ENCODE peak calls at places on chromosome 5, in six cellular contexts. V is NCI-H1436; W is NCI-H187 treated with DMSO at 0.1 percent for 48 hours; U is posterior vena cava; Z is stimulated activated CD8-positive, alpha-beta memory T cell treated with anti-CD3 and anti-CD28 coated beads, Interleukin-15, amount 100 ng/mL, for 48 hours; G is heart right ventricle. I is an unnamed sample.

GRCh38 chr5:79025054-79025465 is 40.0 kb upstream of the ARSB start:
- DNase-seq in Z (peak), G (peak), U (peak), W (no peak), V (peak), I (peak)

GRCh38 chr5:107557051-107557658 is 113.6 kb downstream of the EFNA5 start:
- DNase-seq in G (peak), V (no peak), W (no peak), U (no peak), Z (no peak), I (no peak)

GRCh38 chr5:2137444-2138050 is 254.8 kb upstream of the IRX4 start:
- DNase-seq in V (no peak), U (peak), W (no peak), G (no peak), Z (no peak), I (no peak)

GRCh38 chr5:4020386-4020785 is 424.8 kb downstream of the IRX1 start:
- DNase-seq in U (no peak), W (no peak), G (no peak), Z (no peak), V (no peak), I (no peak)

GRCh38 chr5:123285122-123286011 is 137.8 kb downstream of the CEP120 start:
- DNase-seq in V (no peak), U (no peak), G (no peak), W (no peak), Z (no peak), I (no peak)

GRCh38 chr5:138743506-138743905 is 9.7 kb upstream of the CTNNA1 start:
- DNase-seq in V (no peak), W (no peak), U (no peak), Z (no peak), G (no peak), I (no peak)

GRCh38 chr5:173535166-173535975 is 81.1 kb downstream of the BOD1 start:
- DNase-seq in Z (no peak), V (no peak), U (no peak), W (no peak), G (no peak), I (no peak)

GRCh38 chr5:126794157-126794828 is 17.4 kb downstream of the LMNB1 start:
- DNase-seq in U (no peak), W (no peak), G (no peak), Z (no peak), V (no peak), I (no peak)

GRCh38 chr5:37552770-37553719 is 173.9 kb downstream of the WDR70 start:
- DNase-seq in V (no peak), W (no peak), U (no peak), G (no peak), Z (no peak), I (no peak)

I was measured in NCI-H2107.